ENCODE peak calls at places on chromosomes 12 and 14, in six cellular contexts. R, Z, T, U, O and W are unnamed samples.

GRCh38 chr12:103272949-103273348 is 222.8 kb downstream of the C12orf42 start:
- DNase-seq in U (no peak), T (peak; percentile 1), R (no peak), Z (no peak), O (no peak), W (no peak)

GRCh38 chr12:11814362-11814761 is 164.9 kb downstream of the ETV6 start:
- DNase-seq in O (no peak), T (peak; percentile 84), Z (peak; percentile 81), U (no peak), R (no peak), W (peak; percentile 75)

GRCh38 chr12:56469007-56469930 is 891 bp downstream of the SPRYD4 start:
- DNase-seq in O (peak; percentile 26), Z (no peak), T (no peak), R (peak; percentile 43), U (peak; percentile 24), W (peak; percentile 30)

GRCh38 chr14:39217214-39217879 is 16.4 kb upstream of the MIA2 start:
- DNase-seq in Z (no peak), R (no peak), U (no peak), O (no peak), T (no peak), W (no peak)

GRCh38 chr12:77625441-77625840 is 205.3 kb upstream of the NAV3 start:
- DNase-seq in T (peak; percentile 92), U (no peak), O (no peak), R (no peak), Z (peak; percentile 90), W (no peak)

GRCh38 chr12:27936196-27936595 is 36.3 kb downstream of the PTHLH start:
- DNase-seq in Z (peak; percentile 53), O (no peak), R (no peak), U (no peak), T (peak; percentile 23), W (no peak)

GRCh38 chr14:71474291-71474690 is 457.9 kb upstream of the RGS6 start:
- DNase-seq in T (no peak), U (no peak), Z (no peak), R (no peak), O (no peak), W (no peak)

GRCh38 chr12:15855646-15856045 is 26.5 kb upstream of the STRAP start:
- DNase-seq in T (no peak), R (no peak), O (no peak), U (no peak), Z (peak; percentile 89), W (no peak)

GRCh38 chr14:72788972-72789728 is 104.8 kb downstream of the DPF3 start:
- DNase-seq in U (no peak), O (no peak), Z (no peak), T (no peak), R (no peak), W (no peak)

GRCh38 chr12:58765653-58766554 is 154.4 kb downstream of the LRIG3 start:
- DNase-seq in U (no peak), Z (no peak), R (no peak), O (no peak), T (no peak), W (no peak)

GRCh38 chr14:73755434-73756014 is 41.3 kb upstream of the PNMA1 start:
- DNase-seq in R (peak; percentile 76), Z (no peak), O (peak; percentile 24), T (no peak), U (no peak), W (no peak)

GRCh38 chr12:91361864-91362263 is 179.2 kb upstream of the DCN start:
- DNase-seq in U (peak; percentile 57), Z (peak; percentile 76), R (peak; percentile 36), T (no peak), O (peak; percentile 46), W (no peak)

GRCh38 chr14:72389200-72389599 is 457.0 kb downstream of the RGS6 start:
- DNase-seq in T (no peak), Z (no peak), U (no peak), O (no peak), R (no peak), W (no peak)

GRCh38 chr12:27822076-27822712 is 42.2 kb upstream of the MANSC4 start:
- DNase-seq in Z (peak; percentile 61), T (peak; percentile 94), R (peak; percentile 60), U (no peak), O (peak; percentile 53), W (no peak)

GRCh38 chr14:68657300-68658028 is 135.4 kb downstream of the ZFP36L1 start:
- DNase-seq in O (no peak), Z (no peak), T (no peak), R (no peak), U (no peak), W (no peak)

GRCh38 chr14:24092960-24093900 is 881 bp upstream of the PCK2 start:
- DNase-seq in R (no peak), Z (no peak), T (no peak), U (no peak), O (no peak), W (no peak)

DNA sequence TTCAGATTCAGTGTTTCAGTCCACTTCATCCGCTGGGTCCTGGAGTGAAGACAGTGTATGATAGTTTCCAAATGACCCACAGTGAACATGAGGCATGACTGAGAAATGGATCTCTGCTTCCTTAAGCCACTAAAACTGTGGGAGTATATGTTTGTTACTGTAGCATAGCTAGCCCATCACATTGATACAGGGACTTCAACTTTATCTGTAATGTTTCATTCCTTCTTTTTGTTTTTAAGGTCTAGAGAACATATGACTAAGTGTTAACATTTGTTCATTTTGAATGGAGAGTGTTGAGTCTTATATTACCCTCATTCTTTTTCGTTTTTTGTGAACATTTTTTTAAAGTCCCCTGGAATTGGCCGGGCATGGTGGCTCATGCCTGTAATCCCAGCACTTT is 18.6 kb upstream of the NINJ2 start:
- DNase-seq in R (no peak), Z (no peak), O (no peak), U (no peak), T (no peak), W (no peak)
- H2AFZ ChIP-seq in R (peak overlapping the region; percentile 55), Z (no peak overlapping the region), O (peak overlapping the region; percentile 46), U (no peak overlapping the region), T (no peak overlapping the region), W (no peak overlapping the region)

GRCh38 chr14:49106721-49107689 is 479.2 kb downstream of the RPS29 start:
- DNase-seq in T (peak; percentile 10), R (no peak), U (no peak), O (no peak), Z (no peak), W (no peak)
- H3K4me3 ChIP-seq in T (no peak overlapping the region), R (no peak overlapping the region), U (no peak overlapping the region), O (no peak overlapping the region), Z (no peak overlapping the region), W (no peak overlapping the region)

DNA sequence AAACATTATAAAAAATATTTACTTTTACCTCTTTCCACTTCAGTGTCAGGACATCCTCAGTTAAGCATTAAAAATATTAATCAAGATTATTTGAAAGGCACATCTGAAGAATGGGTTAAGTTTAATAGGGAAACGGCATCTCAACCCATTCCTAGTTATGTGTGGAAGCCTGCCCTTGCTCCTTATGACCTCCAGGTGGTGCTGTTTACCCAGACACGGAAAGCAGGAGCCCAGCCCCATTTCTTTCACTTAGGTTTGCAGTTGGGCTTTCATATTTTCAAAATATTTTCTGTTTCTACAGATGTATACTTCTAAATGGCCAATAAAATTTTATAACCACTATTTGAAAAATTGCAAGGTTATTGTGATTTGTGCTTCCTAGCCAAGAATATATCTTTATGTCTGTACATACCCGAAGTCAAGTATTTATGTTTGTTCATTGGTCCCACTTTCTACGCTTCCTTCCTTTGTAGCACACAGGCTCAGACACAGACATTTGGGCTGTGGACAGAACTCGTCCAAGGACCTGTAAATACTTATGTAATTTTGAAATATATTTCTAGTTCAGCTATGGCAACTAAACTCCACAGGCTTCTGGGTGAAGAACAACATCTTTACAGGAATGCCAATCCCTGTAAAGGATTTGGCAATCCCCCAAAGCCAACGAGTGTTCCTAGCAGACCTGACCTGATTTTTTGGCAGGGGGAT is 247.1 kb downstream of the AKAP6 start:
- DNase-seq in Z (peak; percentile 77), O (peak; percentile 51), R (peak; percentile 48), T (peak; percentile 31), U (peak; percentile 33), W (peak; percentile 42)
- H2AFZ ChIP-seq in Z (peak overlapping the region; percentile 24), O (no peak overlapping the region), R (no peak overlapping the region), T (no peak overlapping the region), U (no peak overlapping the region), W (no peak overlapping the region)

GRCh38 chr14:37197421-37198272 is at the start of gene MIPOL1:
- DNase-seq in U (no peak), Z (peak; percentile 92), T (peak; percentile 81), O (no peak), R (peak; percentile 90), W (no peak)

GRCh38 chr14:37196604-37197420 is 925 bp upstream of the MIPOL1 start:
- DNase-seq in U (no peak), T (no peak), O (no peak), Z (no peak), R (peak; percentile 53), W (no peak)

GRCh38 chr14:37198907-37199306 is 1.2 kb downstream of the MIPOL1 start:
- DNase-seq in Z (no peak), U (no peak), T (no peak), O (no peak), R (no peak), W (no peak)

GRCh38 chr14:37195327-37195726 is 2.4 kb upstream of the MIPOL1 start:
- DNase-seq in T (peak; percentile 68), U (no peak), O (no peak), R (no peak), Z (peak; percentile 55), W (no peak)

GRCh38 chr14:37198273-37198598 is 499 bp downstream of the MIPOL1 start:
- DNase-seq in T (no peak), Z (no peak), O (no peak), U (no peak), R (no peak), W (no peak)
- H3K4me3 ChIP-seq in T (peak overlapping the region; percentile 67), Z (peak overlapping the region; percentile 72), O (no peak overlapping the region), U (no peak overlapping the region), R (peak overlapping the region; percentile 50), W (no peak overlapping the region)

DNA sequence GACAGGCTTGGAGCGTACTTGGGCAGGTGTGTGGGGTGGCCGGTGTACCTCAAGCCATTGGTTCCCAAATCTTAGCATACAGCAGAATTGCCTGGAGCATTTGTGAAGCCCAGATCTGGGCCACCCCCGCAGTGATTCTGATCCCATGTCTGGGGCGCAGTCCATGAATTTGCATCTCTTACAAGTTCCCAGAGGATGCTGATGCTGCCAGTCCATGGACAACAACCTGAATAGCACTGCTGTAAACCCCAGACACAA is 18.2 kb upstream of the MLEC start:
- DNase-seq in R (no peak), U (no peak), T (no peak), O (no peak), Z (no peak), W (no peak)
- H2AFZ ChIP-seq in R (no peak overlapping the region), U (no peak overlapping the region), T (no peak overlapping the region), O (peak overlapping the region; percentile 65), Z (no peak overlapping the region), W (no peak overlapping the region)

DNA sequence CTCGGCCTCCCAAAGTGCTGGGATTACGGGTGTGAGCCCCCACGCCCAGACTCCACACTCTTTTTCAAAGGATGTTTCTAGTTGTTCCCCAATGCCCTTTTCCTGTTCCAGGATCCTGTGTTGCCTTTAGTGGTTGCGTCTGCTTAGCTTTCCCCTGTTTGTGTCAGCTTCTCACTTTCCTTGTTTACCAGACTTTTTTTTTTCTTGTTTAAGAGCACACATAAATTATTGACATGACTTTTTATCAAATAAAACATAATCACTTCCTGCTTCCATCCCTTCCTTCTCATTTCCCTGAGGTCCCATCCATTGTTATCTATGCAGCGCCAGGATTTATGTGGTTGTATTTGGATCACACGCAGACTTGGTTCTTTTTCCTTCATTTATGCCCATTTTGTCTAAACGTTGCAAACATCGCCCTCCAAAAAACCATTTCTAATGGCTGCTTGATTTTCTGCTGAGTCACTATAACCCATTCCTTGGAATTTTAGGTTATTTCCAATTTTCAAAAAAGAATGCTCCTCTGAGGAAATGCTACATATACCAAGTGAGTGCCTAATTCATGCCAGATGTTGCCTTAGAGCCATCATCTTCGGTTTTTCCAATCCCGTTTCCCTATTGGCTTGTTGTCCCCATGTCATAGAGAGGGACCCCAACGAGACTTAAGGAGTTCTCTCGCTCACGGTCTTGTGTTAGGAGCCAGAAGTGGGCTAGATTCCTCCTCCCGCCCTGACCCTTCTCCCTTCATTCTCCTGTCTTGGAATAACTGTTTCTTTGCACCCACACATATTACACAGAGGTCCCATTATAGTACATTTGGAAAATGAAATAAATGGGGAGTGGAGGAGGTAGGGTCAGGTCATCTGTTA is 13.5 kb upstream of the CYP46A1 start:
- DNase-seq in O (no peak), Z (no peak), R (no peak), U (no peak), T (peak; percentile 51), W (no peak)
- H3K4me3 ChIP-seq in O (no peak overlapping the region), Z (no peak overlapping the region), R (no peak overlapping the region), U (no peak overlapping the region), T (no peak overlapping the region), W (no peak overlapping the region)